ENCODE peak calls at places on chromosomes 7 and 10, in four cellular contexts. T, Y, Z and Q are unnamed samples.

GRCh38 chr7:25122373-25122772 is 2.7 kb downstream of the CYCS start:
- DNase-seq in T (peak; percentile 6), Y (peak; percentile 74), Z (no peak), Q (no peak)

GRCh38 chr10:97648557-97649404 is 8.3 kb downstream of the PI4K2A start:
- DNase-seq in T (peak; percentile 94), Y (peak; percentile 93), Z (peak; percentile 36), Q (no peak)

GRCh38 chr10:132138596-132138995 is 48.2 kb upstream of the DPYSL4 start:
- DNase-seq in T (no peak), Y (no peak), Z (no peak), Q (no peak)

GRCh38 chr7:2498708-2499107 is 20.9 kb upstream of the LFNG start:
- DNase-seq in T (no peak), Y (no peak), Z (no peak), Q (no peak)

GRCh38 chr7:36286241-36286640 is 103.4 kb upstream of the ANLN start:
- DNase-seq in T (no peak), Y (no peak), Z (no peak), Q (no peak)

GRCh38 chr7:142774826-142775225 is 4.1 kb downstream of the PRSS2 start:
- DNase-seq in T (no peak), Y (peak; percentile 35), Z (no peak), Q (no peak)

GRCh38 chr10:97689637-97690036 is 2.6 kb upstream of the AVPI1 start:
- DNase-seq in T (peak; percentile 94), Y (peak; percentile 98), Z (peak; percentile 68), Q (no peak)

GRCh38 chr10:3056280-3057037 is 10.9 kb upstream of the PFKP start:
- DNase-seq in T (no peak), Y (peak; percentile 33), Z (no peak), Q (no peak)

GRCh38 chr7:111063166-111063565 is 27.8 kb upstream of the LRRN3 start:
- DNase-seq in T (no peak), Y (no peak), Z (no peak), Q (no peak)

GRCh38 chr10:17343118-17343517 is 111.3 kb downstream of the ST8SIA6 start:
- DNase-seq in T (no peak), Y (no peak), Z (no peak), Q (no peak)

GRCh38 chr7:125934539-125934938 is 1004.9 kb upstream of the POT1 start:
- DNase-seq in T (no peak), Y (no peak), Z (no peak), Q (no peak)

GRCh38 chr10:6399879-6400278 is 180.2 kb downstream of the PRKCQ start:
- DNase-seq in T (no peak), Y (no peak), Z (no peak), Q (no peak)

GRCh38 chr7:157009170-157009777 is 1.2 kb downstream of the MNX1 start:
- DNase-seq in T (no peak), Y (no peak), Z (no peak), Q (no peak)

GRCh38 chr7:35035511-35035921 is 1.8 kb downstream of the DPY19L1 start:
- DNase-seq in T (peak; percentile 44), Y (peak; percentile 32), Z (no peak), Q (no peak)

GRCh38 chr7:105639677-105640493 is 58.6 kb upstream of the EFCAB10 start:
- DNase-seq in T (no peak), Y (no peak), Z (no peak), Q (no peak)

GRCh38 chr7:69363131-69363530 is 235.1 kb upstream of the AUTS2 start:
- DNase-seq in T (no peak), Y (peak; percentile 54), Z (no peak), Q (no peak)

GRCh38 chr10:6916601-6917000 is 336.5 kb upstream of the PRKCQ start:
- DNase-seq in T (no peak), Y (no peak), Z (peak; percentile 45), Q (no peak)

GRCh38 chr7:111763221-111763791 is 201.0 kb upstream of the IMMP2L start:
- DNase-seq in T (peak; percentile 38), Y (peak; percentile 66), Z (peak; percentile 29), Q (peak; percentile 25)

GRCh38 chr10:93030409-93030808 is 30.2 kb upstream of the CYP26C1 start:
- DNase-seq in T (peak; percentile 55), Y (peak; percentile 85), Z (no peak), Q (no peak)

GRCh38 chr10:132807621-132808049 is 21.7 kb upstream of the NKX6-2 start:
- DNase-seq in T (no peak), Y (no peak), Z (no peak), Q (no peak)

GRCh38 chr7:96910484-96910883 is 94.9 kb upstream of the DLX6 start:
- DNase-seq in T (no peak), Y (peak; percentile 23), Z (no peak), Q (no peak)

GRCh38 chr10:75408911-75409885 is 7.6 kb upstream of the ZNF503 start:
- DNase-seq in T (no peak), Y (peak; percentile 54), Z (peak; percentile 49), Q (no peak)

GRCh38 chr10:12969951-12970350 is 31.6 kb downstream of the CCDC3 start:
- DNase-seq in T (no peak), Y (no peak), Z (no peak), Q (no peak)

GRCh38 chr7:149714910-149715471 is 58.4 kb downstream of the ZNF467 start:
- DNase-seq in T (no peak), Y (peak; percentile 11), Z (no peak), Q (no peak)
- H3K4me3 ChIP-seq in T (peak overlapping the region; percentile 70), Y (peak overlapping the region; percentile 77), Z (peak overlapping the region; percentile 60), Q (peak overlapping the region; percentile 85)

DNA sequence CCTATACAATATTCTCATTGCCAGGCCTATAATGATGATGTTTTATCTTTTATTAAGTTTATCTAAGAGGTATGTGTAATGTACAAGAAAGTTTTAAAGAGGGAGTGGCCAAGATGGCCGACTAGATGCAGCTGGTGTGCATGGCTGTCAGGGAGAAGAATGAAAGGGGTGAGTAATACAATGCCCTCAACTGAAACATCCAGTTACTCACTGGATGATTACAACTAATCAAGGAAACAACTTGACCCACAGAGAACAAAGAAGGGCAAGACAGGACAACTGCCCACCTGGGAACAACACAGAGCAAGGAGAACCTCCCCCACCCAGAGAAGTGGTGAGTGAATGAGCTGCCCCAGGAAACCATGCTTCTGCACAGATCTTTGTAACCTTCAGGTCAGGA is 880.0 kb upstream of the LRRTM3 start:
- DNase-seq in T (no peak), Y (no peak), Z (no peak), Q (no peak)
- H3K4me3 ChIP-seq in T (no peak overlapping the region), Y (no peak overlapping the region), Z (no peak overlapping the region), Q (no peak overlapping the region)

DNA sequence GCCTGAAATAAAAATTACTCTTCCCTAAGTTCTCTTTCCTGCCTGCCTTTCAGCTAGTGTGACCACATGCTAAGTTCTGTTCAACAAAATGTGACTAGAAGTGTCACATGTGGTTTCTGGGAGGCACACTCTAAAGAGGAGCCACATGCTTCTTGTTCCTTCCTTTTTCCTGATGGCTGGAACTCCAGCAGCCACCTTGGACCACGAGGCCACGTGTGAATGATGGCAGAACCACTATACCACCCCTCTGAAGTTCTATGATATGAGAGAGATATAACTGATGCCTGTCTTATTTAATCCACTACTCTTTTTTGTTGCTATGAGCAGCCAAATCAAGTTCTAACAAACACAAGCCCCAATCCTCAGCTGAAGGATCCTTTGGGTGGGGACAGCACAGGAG is 8.1 kb downstream of the PODXL start:
- DNase-seq in T (no peak), Y (no peak), Z (no peak), Q (no peak)
- H3K4me3 ChIP-seq in T (no peak overlapping the region), Y (no peak overlapping the region), Z (no peak overlapping the region), Q (no peak overlapping the region)

DNA sequence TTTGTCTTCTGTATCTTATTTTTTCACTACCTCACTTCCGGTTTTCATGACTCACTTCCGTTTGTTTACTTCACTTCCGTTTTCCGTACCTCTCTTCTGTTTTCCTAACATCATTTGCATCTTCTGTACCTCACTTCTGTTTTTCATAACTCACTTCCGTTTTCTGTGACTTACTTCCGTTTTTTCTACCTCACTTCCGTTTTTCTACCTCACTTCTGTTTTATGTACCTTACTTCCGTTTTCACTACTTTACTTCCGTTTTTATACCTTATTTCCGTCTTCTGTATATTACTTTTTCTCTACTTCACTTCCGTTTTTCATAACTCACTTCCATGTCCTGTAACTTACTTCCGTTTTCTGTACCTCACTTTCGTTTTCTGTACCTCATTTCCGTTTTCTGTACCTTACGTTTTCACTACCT is 492.5 kb upstream of the AKR1E2 start:
- DNase-seq in T (no peak), Y (no peak), Z (peak; percentile 4), Q (no peak)
- H3K4me3 ChIP-seq in T (no peak overlapping the region), Y (no peak overlapping the region), Z (no peak overlapping the region), Q (no peak overlapping the region)

DNA sequence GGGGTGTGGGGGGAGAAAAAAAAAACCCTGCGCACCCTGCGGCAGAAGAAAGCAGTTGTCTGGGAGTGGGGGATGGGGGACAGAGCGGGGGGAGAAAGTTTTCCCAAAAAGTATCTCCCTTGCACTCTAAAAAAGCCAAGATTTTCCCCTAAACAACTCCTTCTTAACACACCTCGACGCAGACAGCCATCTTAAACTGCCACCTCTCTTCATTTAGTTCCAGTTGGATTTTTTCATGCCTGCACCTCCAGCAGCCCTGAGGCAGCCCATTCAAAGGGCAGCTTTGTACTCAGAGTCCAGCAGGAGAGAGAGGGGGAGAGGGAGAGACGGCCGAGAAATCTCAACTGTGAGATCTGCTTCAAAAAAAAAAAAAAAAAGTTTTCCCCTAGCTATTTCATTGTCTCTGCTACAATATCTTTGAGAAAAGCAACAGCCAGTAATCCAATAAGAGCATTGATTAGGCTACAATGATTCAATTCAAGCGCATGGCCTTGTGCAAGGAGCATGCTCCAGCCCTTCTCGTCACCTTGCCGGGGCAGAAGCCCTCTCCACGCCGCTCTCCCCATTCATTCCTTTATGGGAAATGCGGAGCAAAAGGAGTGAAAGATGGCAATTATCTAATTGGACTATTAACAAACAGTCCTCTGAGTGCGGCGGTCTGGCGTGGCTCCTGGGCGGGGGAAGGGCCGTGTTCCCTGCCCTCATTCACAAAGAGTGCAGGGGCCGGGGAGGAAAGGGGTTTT is 939 bp upstream of the VAX1 start:
- DNase-seq in T (no peak), Y (no peak), Z (no peak), Q (no peak)
- H3K4me3 ChIP-seq in T (no peak overlapping the region), Y (no peak overlapping the region), Z (no peak overlapping the region), Q (no peak overlapping the region)

GRCh38 chr7:27155816-27156507 is 513 bp downstream of the HOXA7 start:
- DNase-seq in T (no peak), Y (peak; percentile 45), Z (peak; percentile 37), Q (no peak)
- H3K4me3 ChIP-seq in T (no peak overlapping the region), Y (peak overlapping the region; percentile 77), Z (peak overlapping the region; percentile 47), Q (peak overlapping the region; percentile 10)

GRCh38 chr10:128001346-128001745 is 94.4 kb downstream of the PTPRE start:
- DNase-seq in T (no peak), Y (no peak), Z (no peak), Q (no peak)
- H3K4me3 ChIP-seq in T (no peak overlapping the region), Y (no peak overlapping the region), Z (no peak overlapping the region), Q (no peak overlapping the region)

DNA sequence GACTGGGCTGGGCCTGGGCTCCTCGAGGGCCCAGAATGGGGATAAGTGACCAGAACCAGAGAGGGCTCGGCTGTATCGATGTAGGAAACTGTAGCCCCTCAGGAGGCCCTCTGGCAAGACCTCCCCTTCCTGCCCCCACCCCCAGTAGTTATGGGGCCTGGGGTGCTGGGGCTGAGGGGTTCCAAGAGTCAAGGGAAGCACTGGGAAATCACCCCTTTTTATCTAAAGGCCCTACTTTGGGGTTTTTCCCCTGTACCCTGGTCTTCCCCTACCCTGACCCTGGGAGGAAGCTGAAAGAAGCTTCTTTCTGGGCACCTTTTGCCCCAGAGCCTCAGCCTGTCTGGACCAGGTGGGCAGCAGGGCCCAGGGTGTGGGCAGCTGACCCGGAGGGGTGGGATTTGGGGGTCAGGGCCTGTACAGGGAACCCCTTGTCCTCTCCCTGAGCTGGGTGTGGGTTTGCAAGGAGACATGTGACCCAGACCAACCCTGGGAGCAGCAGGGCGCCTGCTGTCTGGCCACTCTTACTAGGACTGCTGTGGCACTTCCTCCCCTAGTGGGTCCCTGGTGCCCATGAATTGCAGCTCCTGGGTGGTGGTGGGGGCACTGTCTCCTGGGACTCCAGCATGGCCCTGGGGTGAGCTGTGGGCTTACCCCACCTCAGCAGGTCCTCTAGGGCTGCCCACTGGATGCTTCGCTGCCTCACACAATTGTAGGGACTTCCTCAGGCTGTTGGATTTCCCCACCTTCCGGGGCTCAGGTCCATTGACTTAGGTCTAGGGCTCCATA is 1.5 kb downstream of the IRF5 start:
- DNase-seq in T (no peak), Y (no peak), Z (peak; percentile 41), Q (no peak)
- H3K4me3 ChIP-seq in T (no peak overlapping the region), Y (no peak overlapping the region), Z (peak overlapping the region; percentile 68), Q (no peak overlapping the region)